ENCODE peak calls at places on chromosomes 4 and X, in eight cellular contexts. U is endothelial cell, Z is fibroblast of pulmonary artery, Y is fibroblast of lung, R is endodermal cell, V is pancreas, N is LNCaP clone FGC, W is MCF 10A. Q is an unnamed sample.

GRCh38 chr4:86927843-86928395 is 6.9 kb upstream of the AFF1 start:
- DNase-seq in U (no peak), Z (peak), Y (peak), R (no peak), V (no peak), N (no peak), W (peak), Q (peak)

GRCh38 chrX:50198348-50198747 is 2.5 kb downstream of the AKAP4 start:
- DNase-seq in U (no peak), Z (no peak), Y (no peak), R (no peak), V (no peak), N (no peak), W (no peak), Q (no peak)

GRCh38 chr4:123553733-123554132 is 157.1 kb downstream of the SPRY1 start:
- DNase-seq in U (no peak), Z (no peak), Y (no peak), R (peak), V (no peak), N (no peak), W (no peak), Q (no peak)

GRCh38 chr4:76872556-76872955 is 25.4 kb downstream of the SOWAHB start:
- DNase-seq in U (no peak), Z (no peak), Y (peak), R (no peak), V (no peak), N (no peak), W (no peak), Q (no peak)

GRCh38 chr4:108683479-108683878 is 33.1 kb downstream of the OSTC start:
- DNase-seq in U (no peak), Z (peak), Y (peak), R (no peak), V (no peak), N (peak), W (peak), Q (peak)

GRCh38 chr4:102760645-102761477 is at the start of gene MANBA:
- DNase-seq in U (peak), Z (peak), Y (peak), R (peak), V (peak), N (peak), W (peak), Q (peak)

GRCh38 chrX:15465347-15465746 is 27.8 kb downstream of the PIR start:
- DNase-seq in U (no peak), Z (no peak), Y (peak), R (no peak), V (no peak), N (no peak), W (peak), Q (no peak)

GRCh38 chr4:20464381-20464780 is 212.7 kb downstream of the SLIT2 start:
- DNase-seq in U (no peak), Z (peak), Y (peak), R (no peak), V (no peak), N (no peak), W (peak), Q (peak)

GRCh38 chrX:9110808-9111207 is 76.9 kb upstream of the FAM9B start:
- DNase-seq in U (no peak), Z (no peak), Y (peak), R (no peak), V (no peak), N (no peak), W (no peak), Q (no peak)

GRCh38 chr4:3642806-3643517 is 110.7 kb upstream of the LRPAP1 start:
- DNase-seq in U (no peak), Z (no peak), Y (no peak), R (no peak), V (no peak), N (no peak), W (no peak), Q (no peak)

GRCh38 chr4:2274320-2275043 is 12.6 kb upstream of the MXD4 start:
- DNase-seq in U (no peak), Z (no peak), Y (no peak), R (no peak), V (no peak), N (no peak), W (no peak), Q (no peak)

DNA sequence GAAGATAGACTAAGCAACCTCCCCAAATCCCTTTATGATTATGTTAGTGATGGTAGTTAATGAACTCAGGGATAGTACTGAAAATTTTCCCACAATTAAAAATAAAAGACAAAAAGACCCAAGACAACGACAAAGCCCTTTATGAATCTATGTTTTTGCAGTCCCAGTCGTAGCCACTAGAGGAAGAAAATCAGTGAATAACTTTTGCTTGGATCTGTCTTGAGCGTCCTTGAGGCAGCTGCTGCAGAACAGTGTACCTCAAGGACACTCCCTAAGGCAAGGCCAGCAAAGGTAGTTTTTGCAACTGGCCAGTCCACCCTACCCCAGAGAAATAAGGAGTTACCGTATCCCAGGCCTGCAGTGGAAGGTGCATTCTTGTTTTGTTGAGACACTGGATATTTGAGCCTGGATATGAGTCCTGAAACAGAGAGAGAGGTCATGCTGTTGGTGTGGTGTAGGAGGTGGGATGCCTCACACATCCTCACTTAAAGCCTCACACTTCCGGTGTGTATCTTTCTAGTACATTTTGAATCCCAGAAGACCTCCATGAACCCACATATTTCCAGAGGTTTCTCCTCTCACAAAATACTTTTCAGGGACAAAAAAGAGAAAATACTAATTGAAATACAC is 8.7 kb upstream of the TIMM8A start:
- DNase-seq in U (no peak), Z (peak), Y (no peak), R (peak), V (peak), N (no peak), W (peak), Q (no peak)
- TF ChIP-seq CTCF in U (peak), Z (peak), Y (peak), R (peak), V (peak), N (no peak), W (no peak), Q (peak)

GRCh38 chr4:189506080-189506479 is 434.6 kb upstream of the FRG1 start:
- DNase-seq in U (no peak), Z (no peak), Y (no peak), R (no peak), V (no peak), N (no peak), W (no peak), Q (no peak)

GRCh38 chr4:189505380-189505779 is 435.3 kb upstream of the FRG1 start:
- DNase-seq in U (no peak), Z (no peak), Y (no peak), R (no peak), V (no peak), N (no peak), W (no peak), Q (no peak)

GRCh38 chr4:189511581-189511980 is 429.1 kb upstream of the FRG1 start:
- DNase-seq in U (no peak), Z (no peak), Y (no peak), R (no peak), V (no peak), N (no peak), W (no peak), Q (no peak)

GRCh38 chr4:189502841-189503240 is 437.8 kb upstream of the FRG1 start:
- DNase-seq in U (no peak), Z (no peak), Y (peak), R (no peak), V (no peak), N (no peak), W (no peak), Q (no peak)

GRCh38 chr4:189507060-189507459 is 433.6 kb upstream of the FRG1 start:
- DNase-seq in U (no peak), Z (no peak), Y (no peak), R (no peak), V (no peak), N (no peak), W (no peak), Q (no peak)
- TF ChIP-seq CTCF in U (no peak), Z (no peak), Y (no peak), R (no peak), V (no peak), N (no peak), W (no peak), Q (no peak)

GRCh38 chr4:140049024-140049923 is 104.7 kb downstream of the MAML3 start:
- DNase-seq in U (peak), Z (peak), Y (peak), R (peak), V (peak), N (no peak), W (peak), Q (no peak)
- TF ChIP-seq CTCF in U (no peak), Z (no peak), Y (no peak), R (no peak), V (no peak), N (peak), W (no peak), Q (no peak)

GRCh38 chrX:130055103-130055502 is 55.2 kb downstream of the ELF4 start:
- DNase-seq in U (no peak), Z (peak), Y (peak), R (peak), V (no peak), N (no peak), W (no peak), Q (no peak)
- TF ChIP-seq CTCF in U (no peak), Z (no peak), Y (no peak), R (no peak), V (no peak), N (no peak), W (no peak), Q (no peak)

GRCh38 chr4:157423526-157424020 is 203.0 kb downstream of the GRIA2 start:
- DNase-seq in U (no peak), Z (no peak), Y (no peak), R (no peak), V (no peak), N (no peak), W (no peak), Q (no peak)
- TF ChIP-seq CTCF in U (no peak), Z (no peak), Y (no peak), R (no peak), V (no peak), N (no peak), W (no peak), Q (no peak)

DNA sequence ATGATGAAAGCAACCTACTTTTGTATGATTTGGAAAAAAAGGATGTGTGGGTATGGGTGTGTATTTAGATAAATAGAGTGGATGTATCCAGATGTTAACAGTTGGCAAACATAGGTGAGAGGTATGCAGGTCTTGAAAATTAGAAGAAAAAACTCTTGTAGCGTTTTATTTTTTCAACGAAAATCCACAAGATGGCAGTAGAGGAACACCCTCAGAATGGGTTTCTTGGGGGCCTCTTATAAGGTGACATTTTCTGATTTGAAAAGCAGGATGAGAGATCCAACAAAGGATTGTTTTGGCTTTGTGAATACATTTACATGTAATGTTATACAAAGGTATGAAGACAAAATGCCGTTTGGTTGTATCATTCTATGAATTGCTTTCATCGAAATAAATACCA is 68.3 kb downstream of the FMR1NB start:
- DNase-seq in U (peak), Z (peak), Y (peak), R (no peak), V (no peak), N (no peak), W (peak), Q (peak)
- TF ChIP-seq CTCF in U (peak), Z (peak), Y (peak), R (peak), V (peak), N (peak), W (peak), Q (peak)